ENCODE peak calls at places on chromosomes 16 and 17, in seven cellular contexts. I, X, O, Z, M, U and Q are unnamed samples.

GRCh38 chr17:15332338-15332737 is 9.1 kb downstream of the TEKT3 start:
- DNase-seq in I (no peak), X (no peak), O (no peak), Z (no peak), M (no peak), U (no peak), Q (no peak)

GRCh38 chr17:62965149-62965648 is 836 bp upstream of the TANC2 start:
- DNase-seq in I (no peak), X (no peak), O (no peak), Z (no peak), M (no peak), U (peak), Q (peak)

GRCh38 chr17:36529121-36529520 is 5.5 kb downstream of the MYO19 start:
- DNase-seq in I (peak), X (no peak), O (no peak), Z (no peak), M (no peak), U (no peak), Q (no peak)

GRCh38 chr17:66373944-66374817 is 71.8 kb downstream of the PRKCA start:
- DNase-seq in I (no peak), X (no peak), O (peak), Z (peak), M (no peak), U (peak), Q (no peak)

GRCh38 chr17:41271858-41272257 is 3.6 kb upstream of the KRTAP9-7 start:
- DNase-seq in I (no peak), X (no peak), O (no peak), Z (no peak), M (no peak), U (no peak), Q (no peak)

GRCh38 chr16:81478294-81478693 is 33.7 kb downstream of the CMIP start:
- DNase-seq in I (no peak), X (no peak), O (no peak), Z (no peak), M (no peak), U (no peak), Q (no peak)

GRCh38 chr17:18141210-18141803 is 32.8 kb downstream of the MYO15A start:
- DNase-seq in I (peak), X (no peak), O (no peak), Z (peak), M (no peak), U (peak), Q (peak)

GRCh38 chr16:56275076-56275475 is 83.8 kb downstream of the GNAO1 start:
- DNase-seq in I (no peak), X (no peak), O (no peak), Z (no peak), M (no peak), U (no peak), Q (no peak)

GRCh38 chr16:27721548-27722265 is 171.8 kb downstream of the KATNIP start:
- DNase-seq in I (peak), X (no peak), O (no peak), Z (no peak), M (peak), U (no peak), Q (no peak)

GRCh38 chr16:86307518-86307903 is 202.8 kb upstream of the FOXF1 start:
- DNase-seq in I (no peak), X (no peak), O (no peak), Z (no peak), M (no peak), U (no peak), Q (no peak)

GRCh38 chr17:79831367-79832210 is 7.7 kb downstream of the CBX4 start:
- DNase-seq in I (no peak), X (no peak), O (no peak), Z (no peak), M (peak), U (peak), Q (peak)

GRCh38 chr17:43880420-43880991 is 26.8 kb downstream of the MPP2 start:
- DNase-seq in I (peak), X (no peak), O (peak), Z (peak), M (no peak), U (no peak), Q (peak)

GRCh38 chr16:73053379-73054130 is 5.6 kb upstream of the ZFHX3 start:
- DNase-seq in I (peak), X (no peak), O (no peak), Z (peak), M (no peak), U (no peak), Q (no peak)

GRCh38 chr16:78377312-78377711 is 277.9 kb downstream of the WWOX start:
- DNase-seq in I (no peak), X (no peak), O (no peak), Z (no peak), M (no peak), U (no peak), Q (no peak)

GRCh38 chr17:46046957-46047356 is 47.9 kb downstream of the STH start:
- DNase-seq in I (no peak), X (no peak), O (no peak), Z (no peak), M (no peak), U (no peak), Q (no peak)

GRCh38 chr16:10504404-10504885 is 76.0 kb downstream of the EMP2 start:
- DNase-seq in I (no peak), X (no peak), O (no peak), Z (no peak), M (no peak), U (no peak), Q (no peak)

GRCh38 chr17:81083125-81083765 is 48.3 kb downstream of the BAIAP2 start:
- DNase-seq in I (no peak), X (no peak), O (no peak), Z (no peak), M (peak), U (no peak), Q (no peak)

GRCh38 chr17:30372755-30373154 is 6.0 kb upstream of the CPD start:
- DNase-seq in I (no peak), X (no peak), O (no peak), Z (no peak), M (no peak), U (no peak), Q (no peak)

GRCh38 chr17:55144518-55144917 is 120.2 kb upstream of the HLF start:
- DNase-seq in I (no peak), X (no peak), O (no peak), Z (peak), M (no peak), U (no peak), Q (peak)

GRCh38 chr17:79955167-79955549 is 80.5 kb downstream of the TBC1D16 start:
- DNase-seq in I (no peak), X (no peak), O (no peak), Z (no peak), M (no peak), U (no peak), Q (no peak)

GRCh38 chr17:75825748-75826370 is 18.3 kb downstream of the UNC13D start:
- DNase-seq in I (no peak), X (no peak), O (no peak), Z (no peak), M (no peak), U (no peak), Q (no peak)